ENCODE peak calls at places on chromosomes 11 and 22, in four cellular contexts. B is adrenal gland, O is HFFc6, S is mucosa of descending colon. Y is an unnamed sample.
A peak's percentile ranks its signal among the peaks of the same experiment; 100 is the strongest.

GRCh38 chr11:134223066-134223465 is 701 bp downstream of the NCAPD3 start:
- DNase-seq in B (no peak), O (no peak), S (no peak), Y (no peak)

GRCh38 chr22:24812950-24813349 is 6.9 kb downstream of the SGSM1 start:
- DNase-seq in B (no peak), S (no peak), O (no peak), Y (no peak)

GRCh38 chr11:34505874-34506273 is 7.7 kb downstream of the ELF5 start:
- DNase-seq in O (no peak), B (no peak), S (no peak), Y (no peak)

GRCh38 chr11:120326845-120327281 is 1.8 kb downstream of the TLCD5 start:
- DNase-seq in B (no peak), O (no peak), S (no peak), Y (no peak)

GRCh38 chr22:39905686-39906085 is 4.8 kb downstream of the GRAP2 start:
- DNase-seq in B (no peak), S (no peak), O (no peak), Y (no peak)

GRCh38 chr22:28899199-28899853 is 16.0 kb downstream of the ZNRF3 start:
- DNase-seq in S (no peak), O (no peak), B (peak; percentile 14), Y (no peak)

GRCh38 chr11:76419896-76420295 is 24.9 kb upstream of the EMSY start:
- DNase-seq in O (no peak), S (no peak), B (no peak), Y (peak; percentile 28)

GRCh38 chr11:112410325-112410724 is 149.7 kb upstream of the PLET1 start:
- DNase-seq in B (no peak), S (no peak), O (no peak), Y (no peak)

GRCh38 chr11:71449596-71449995 is 1.4 kb upstream of the DHCR7 start:
- DNase-seq in B (no peak), O (no peak), S (no peak), Y (no peak)

GRCh38 chr22:27476318-27476717 is 325.2 kb downstream of the MN1 start:
- DNase-seq in O (no peak), B (no peak), S (no peak), Y (no peak)

GRCh38 chr11:116035972-116036371 is 531.8 kb upstream of the CADM1 start:
- DNase-seq in B (no peak), O (no peak), S (no peak), Y (peak; percentile 27)

GRCh38 chr11:84795698-84796097 is 831.4 kb downstream of the DLG2 start:
- DNase-seq in B (no peak), O (no peak), S (no peak), Y (no peak)

GRCh38 chr11:75873417-75874148 is 58.6 kb downstream of the UVRAG start:
- DNase-seq in O (no peak), S (no peak), B (no peak), Y (no peak)

GRCh38 chr11:74720596-74721478 is 10.4 kb downstream of the CHRDL2 start:
- DNase-seq in B (peak; percentile 36), S (peak; percentile 72), O (no peak), Y (no peak)

GRCh38 chr11:35554491-35555237 is 29.2 kb upstream of the PAMR1 start:
- DNase-seq in B (no peak), S (no peak), O (peak; percentile 56), Y (no peak)

GRCh38 chr11:117818036-117818858 is 6.3 kb downstream of the FXYD2 start:
- DNase-seq in B (peak; percentile 62), O (no peak), S (peak; percentile 34), Y (no peak)

GRCh38 chr11:86814775-86815174 is 14.4 kb downstream of the PRSS23 start:
- DNase-seq in S (no peak), O (peak; percentile 50), B (no peak), Y (no peak)

GRCh38 chr22:43011079-43011478 is 3.9 kb downstream of the PACSIN2 start:
- DNase-seq in B (no peak), S (peak; percentile 14), O (no peak), Y (no peak)

GRCh38 chr11:114604886-114605285 is 9.3 kb upstream of the NXPE4 start:
- DNase-seq in B (no peak), O (no peak), S (no peak), Y (no peak)

GRCh38 chr22:22614065-22614464 is 30.3 kb upstream of the GGTLC2 start:
- DNase-seq in S (no peak), O (no peak), B (no peak), Y (no peak)

GRCh38 chr11:34508514-34508913 is 5.1 kb downstream of the ELF5 start:
- DNase-seq in O (no peak), S (no peak), B (no peak), Y (no peak)

GRCh38 chr11:57410287-57410686 is 16.6 kb downstream of the SLC43A3 start:
- DNase-seq in O (peak; percentile 70), S (no peak), B (no peak), Y (no peak)

GRCh38 chr11:83583953-83584352 is 297.8 kb upstream of the CCDC90B start:
- DNase-seq in O (peak; percentile 78), B (no peak), S (no peak), Y (no peak)

GRCh38 chr11:12961615-12962014 is 47.5 kb upstream of the RASSF10 start:
- DNase-seq in O (peak; percentile 18), S (no peak), B (no peak), Y (no peak)

GRCh38 chr22:41940853-41941765 is 5.8 kb downstream of the CENPM start:
- DNase-seq in O (peak; percentile 88), B (peak; percentile 91), S (peak; percentile 90), Y (peak; percentile 89)

GRCh38 chr22:42473484-42474193 is 41.4 kb upstream of the NFAM1 start:
- DNase-seq in O (peak; percentile 57), S (no peak), B (no peak), Y (peak; percentile 42)

GRCh38 chr11:23284626-23285025 is 424.4 kb upstream of the CCDC179 start:
- DNase-seq in B (no peak), O (peak; percentile 32), S (no peak), Y (no peak)

GRCh38 chr11:45603930-45604682 is 61.3 kb downstream of the CHST1 start:
- DNase-seq in O (no peak), S (no peak), B (no peak), Y (no peak)

GRCh38 chr11:56783448-56784041 is 35.0 kb upstream of the OR9G4 start:
- DNase-seq in B (no peak), S (no peak), O (peak; percentile 35), Y (no peak)

GRCh38 chr22:24076091-24076867 is 65.2 kb downstream of the CABIN1 start:
- DNase-seq in S (no peak), O (no peak), B (no peak), Y (no peak)

GRCh38 chr22:40241200-40241763 is 63.6 kb downstream of the TNRC6B start:
- DNase-seq in S (no peak), B (no peak), O (no peak), Y (no peak)

GRCh38 chr11:105903113-105903512 is 118.9 kb downstream of the MSANTD4 start:
- DNase-seq in O (no peak), S (no peak), B (no peak), Y (no peak)

GRCh38 chr11:134844838-134845237 is 432.8 kb upstream of the B3GAT1 start:
- DNase-seq in O (no peak), S (no peak), B (no peak), Y (no peak)

GRCh38 chr11:74443071-74443864 is 24.1 kb downstream of the KCNE3 start:
- DNase-seq in B (no peak), S (no peak), O (no peak), Y (peak; percentile 58)

GRCh38 chr22:35307892-35308291 is 8.2 kb downstream of the TOM1 start:
- DNase-seq in O (no peak), B (no peak), S (no peak), Y (no peak)

GRCh38 chr22:19422440-19423301 is 8.9 kb downstream of the HIRA start:
- DNase-seq in O (peak; percentile 28), B (no peak), S (no peak), Y (no peak)

GRCh38 chr11:121452609-121453150 is at the start of gene SORL1-AS1:
- DNase-seq in O (no peak), S (no peak), B (no peak), Y (no peak)

GRCh38 chr11:199782-200181 is 6.9 kb downstream of the SCGB1C1 start:
- DNase-seq in B (peak; percentile 17), O (no peak), S (no peak), Y (no peak)

GRCh38 chr22:37019309-37020191 is at the start of the genes MPST and TST:
- DNase-seq in B (peak; percentile 81), S (peak; percentile 86), O (peak; percentile 27), Y (peak; percentile 89)

GRCh38 chr11:11313902-11314692 is 39.0 kb downstream of the CSNK2A3 start:
- DNase-seq in B (peak; percentile 73), S (no peak), O (no peak), Y (no peak)
- TF ChIP-seq CTCF in B (no peak), S (no peak), O (no peak), Y (no peak)

DNA sequence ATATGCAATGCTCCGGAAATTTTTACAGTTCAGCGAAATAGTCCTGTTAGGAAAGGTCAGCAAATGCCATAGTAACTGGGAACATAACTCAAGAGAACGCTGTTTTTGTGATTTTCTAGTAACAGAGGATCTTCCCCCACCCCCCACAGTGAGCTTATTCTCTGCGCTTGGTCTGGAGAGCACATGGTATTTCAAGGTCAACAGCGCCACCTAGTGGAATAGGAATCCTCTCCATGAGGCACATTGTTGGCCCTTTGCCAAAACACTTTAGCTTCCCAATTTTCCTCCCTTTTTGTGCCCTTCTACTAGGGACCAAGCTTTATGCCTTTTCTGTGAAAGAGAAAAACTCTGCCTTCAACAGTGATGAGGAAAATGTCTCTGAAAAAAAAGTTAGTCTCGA is 13.2 kb upstream of the OR4C12 start:
- DNase-seq in B (peak; percentile 41), O (peak; percentile 43), S (no peak), Y (peak; percentile 71)
- TF ChIP-seq CTCF in B (peak; percentile 41), O (peak; percentile 83), S (no peak), Y (peak; percentile 60)

GRCh38 chr11:62500066-62501035 is 46.3 kb downstream of the AHNAK start:
- DNase-seq in S (peak; percentile 53), B (no peak), O (no peak), Y (no peak)
- TF ChIP-seq CTCF in S (no peak), B (no peak), O (no peak), Y (no peak)

DNA sequence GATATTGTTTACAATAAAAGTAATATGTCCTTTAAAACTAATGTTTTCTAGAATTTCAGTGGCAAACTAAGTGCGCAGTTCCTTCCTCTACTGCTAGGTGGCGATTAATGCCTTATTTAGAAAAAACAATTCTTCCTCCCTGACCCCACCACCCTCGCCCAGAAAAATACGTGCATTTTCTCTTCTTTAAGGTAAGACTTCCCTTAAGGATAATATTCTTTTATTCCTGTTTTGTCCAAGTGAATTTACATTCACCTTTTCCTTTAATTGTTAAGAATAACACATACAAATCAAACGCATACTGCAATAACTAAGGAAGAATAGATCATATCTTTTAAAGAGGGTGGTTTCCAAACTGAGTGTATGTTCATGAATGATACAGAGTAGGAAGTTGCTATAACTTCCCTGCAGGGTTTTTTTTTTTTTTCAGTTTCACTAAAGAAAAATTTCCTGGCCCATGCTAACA is 17.0 kb upstream of the PSMA1 start:
- DNase-seq in S (no peak), B (no peak), O (peak; percentile 17), Y (peak; percentile 16)
- TF ChIP-seq CTCF in S (peak; percentile 78), B (peak; percentile 68), O (peak; percentile 83), Y (peak; percentile 65)